ENCODE peak calls at places on chromosomes 2 and 18, in seven cellular contexts. Z is mucosa of descending colon, G is sigmoid colon, I is Peyer's patch, D is IMR-90, F is PC-3, L is hepatocyte. V is an unnamed sample. For H3K9me3, the result is how much of the 10 kb centered on the place peaks cover.

GRCh38 chr18:69082497-69082896 is 284.6 kb downstream of the CCDC102B start:
- DNase-seq in D (no peak), Z (no peak), I (no peak), F (no peak), L (no peak), G (no peak), V (no peak)

GRCh38 chr18:8469793-8470192 is 139.4 kb upstream of the RAB12 start:
- DNase-seq in I (no peak), D (peak), F (no peak), L (no peak), Z (no peak), G (no peak), V (no peak)

GRCh38 chr18:58093311-58093790 is 49.3 kb downstream of the NEDD4L start:
- DNase-seq in Z (no peak), F (peak), D (no peak), I (no peak), G (no peak), L (no peak), V (no peak)

GRCh38 chr18:23580677-23581367 is 5.5 kb downstream of the NPC1 start:
- DNase-seq in I (no peak), L (no peak), D (peak), G (no peak), F (no peak), Z (peak), V (no peak)

GRCh38 chr2:156532989-156533388 is 96.8 kb downstream of the GPD2 start:
- DNase-seq in I (no peak), Z (no peak), L (no peak), G (no peak), D (no peak), F (no peak), V (no peak)

GRCh38 chr2:6052577-6052976 is 360.4 kb downstream of the SOX11 start:
- DNase-seq in L (no peak), I (no peak), Z (no peak), F (no peak), G (no peak), D (no peak), V (no peak)

GRCh38 chr2:219452361-219453317 is 18.0 kb downstream of the SPEG start:
- DNase-seq in F (peak), G (peak), D (peak), L (peak), Z (no peak), I (no peak), V (peak)

GRCh38 chr2:8310557-8311455 is 371.1 kb upstream of the ID2 start:
- DNase-seq in L (no peak), D (no peak), G (no peak), I (no peak), Z (no peak), F (no peak), V (peak)

GRCh38 chr2:191691016-191691725 is 13.2 kb downstream of the NABP1 start:
- DNase-seq in I (peak), Z (no peak), D (peak), G (no peak), L (peak), F (peak), V (no peak)

GRCh38 chr2:127984551-127984950 is 43.3 kb downstream of the SAP130 start:
- DNase-seq in G (no peak), L (no peak), I (no peak), Z (no peak), D (peak), F (no peak), V (no peak)

GRCh38 chr2:8586397-8587051 is 95.3 kb upstream of the ID2 start:
- DNase-seq in L (no peak), Z (peak), G (no peak), I (no peak), F (no peak), D (no peak), V (peak)

GRCh38 chr18:13537022-13537780 is 189.2 kb downstream of the FAM210A start:
- DNase-seq in F (no peak), Z (no peak), I (no peak), L (no peak), D (no peak), G (no peak), V (no peak)

GRCh38 chr2:16201876-16202642 is 261.7 kb downstream of the MYCN start:
- DNase-seq in F (no peak), L (no peak), Z (peak), I (no peak), G (no peak), D (no peak), V (no peak)

GRCh38 chr2:10410716-10411437 is 37.2 kb downstream of the ODC1 start:
- DNase-seq in G (no peak), D (no peak), F (no peak), I (no peak), L (no peak), Z (no peak), V (no peak)

GRCh38 chr2:208064220-208064951 is 39.1 kb upstream of the PLEKHM3 start:
- DNase-seq in D (peak), L (no peak), Z (no peak), G (no peak), I (no peak), F (peak), V (no peak)

GRCh38 chr18:77271720-77272481 is 22.3 kb downstream of the GALR1 start:
- DNase-seq in L (no peak), D (peak), G (no peak), Z (no peak), I (no peak), F (no peak), V (no peak)

GRCh38 chr2:128261245-128262128 is 57.2 kb downstream of the HS6ST1 start:
- DNase-seq in I (no peak), D (no peak), L (no peak), G (no peak), Z (no peak), F (no peak), V (peak)

GRCh38 chr2:235141411-235142128 is 189.8 kb downstream of the SH3BP4 start:
- DNase-seq in L (peak), D (no peak), G (no peak), I (no peak), F (no peak), Z (no peak), V (no peak)

GRCh38 chr18:12328179-12328823 is 20.3 kb downstream of the TUBB6 start:
- DNase-seq in Z (no peak), L (no peak), F (no peak), D (no peak), I (no peak), G (peak), V (no peak)

GRCh38 chr2:65231892-65232477 is 4.4 kb downstream of the ACTR2 start:
- DNase-seq in G (no peak), Z (no peak), F (no peak), L (no peak), I (no peak), D (peak), V (no peak)

GRCh38 chr18:38250981-38251380 is 685.4 kb upstream of the CELF4 start:
- DNase-seq in Z (no peak), F (no peak), L (no peak), G (no peak), D (no peak), I (no peak), V (no peak)

GRCh38 chr2:110674620-110675555 is 3.0 kb downstream of the BUB1 start:
- DNase-seq in Z (no peak), F (peak), D (peak), L (peak), I (peak), G (no peak), V (no peak)

GRCh38 chr2:27591745-27592144 is 8.9 kb downstream of the ZNF512 start:
- DNase-seq in I (no peak), Z (no peak), F (no peak), G (no peak), D (peak), L (no peak), V (no peak)

DNA sequence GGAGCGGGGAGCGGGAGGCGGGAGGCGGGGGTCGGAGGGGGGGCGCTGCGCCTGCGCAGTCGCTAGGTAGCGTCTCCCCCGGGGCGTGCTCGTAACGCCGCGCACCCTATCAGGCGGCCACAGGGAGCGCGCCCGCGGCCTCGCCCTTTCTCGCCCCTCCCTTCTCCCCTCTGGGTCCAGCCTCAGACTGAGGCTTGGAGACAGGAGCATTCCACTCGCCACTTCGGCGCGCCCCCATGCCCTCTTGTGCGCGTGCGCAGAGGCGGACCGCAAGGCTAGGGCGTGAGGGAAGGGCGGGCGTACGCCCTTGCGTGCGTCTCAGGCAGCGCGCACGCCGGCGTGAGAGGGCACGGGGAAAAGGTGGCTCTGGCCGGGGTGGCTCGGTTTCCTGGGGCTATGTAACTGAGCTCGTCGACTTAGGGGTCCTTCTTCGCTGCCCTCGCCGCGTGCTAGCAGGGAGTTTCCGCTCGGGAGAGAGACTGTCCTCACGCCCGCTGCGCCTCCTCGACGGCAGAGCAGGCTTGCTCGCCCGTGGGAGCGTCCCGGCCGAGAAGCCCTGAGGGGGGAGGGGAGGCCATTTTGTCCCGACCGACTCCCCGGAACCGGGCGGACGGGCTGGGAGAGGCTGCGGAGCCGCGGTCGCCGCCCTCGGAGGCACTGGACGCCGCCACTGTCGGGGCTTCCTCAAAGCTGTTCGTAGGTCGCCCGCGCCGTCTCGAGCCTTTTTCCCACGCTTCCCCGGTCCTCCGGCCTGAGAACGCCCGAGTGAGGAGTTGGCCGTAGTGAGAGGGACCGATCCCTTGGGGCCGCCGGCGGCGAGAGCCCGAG is at the start of gene RAB10:
- DNase-seq in Z (peak), D (peak), G (peak), L (peak), F (peak), I (peak), V (peak)
- TF ChIP-seq CTCF in Z (no peak), D (no peak), G (no peak), L (no peak), F (no peak), I (no peak), V (peak)

GRCh38 chr2:230982528-230982927 is 13.4 kb upstream of the SPATA3 start:
- DNase-seq in F (no peak), I (no peak), D (no peak), L (no peak), Z (no peak), G (peak), V (no peak)

GRCh38 chr2:230987137-230988020 is 8.5 kb upstream of the SPATA3 start:
- DNase-seq in Z (peak), L (peak), F (peak), I (peak), D (peak), G (peak), V (peak)

GRCh38 chr2:230983566-230983965 is 12.4 kb upstream of the SPATA3 start:
- DNase-seq in D (no peak), F (no peak), I (no peak), G (no peak), Z (no peak), L (no peak), V (no peak)

GRCh38 chr2:230986520-230987136 is 9.3 kb upstream of the SPATA3 start:
- DNase-seq in L (no peak), F (no peak), D (no peak), Z (no peak), G (no peak), I (no peak), V (no peak)

GRCh38 chr2:230985519-230986231 is 10.2 kb upstream of the SPATA3 start:
- DNase-seq in L (no peak), I (no peak), Z (no peak), D (no peak), G (peak), F (no peak), V (no peak)
- H3K4me3 ChIP-seq in L (no peak), I (no peak), Z (no peak), D (no peak), G (no peak), F (no peak), V (no peak)

GRCh38 chr2:13921245-13921644 is 711.3 kb upstream of the LRATD1 start:
- DNase-seq in I (no peak), F (no peak), Z (no peak), D (no peak), G (no peak), L (no peak), V (no peak)

GRCh38 chr2:13919981-13920382 is 712.5 kb upstream of the LRATD1 start:
- DNase-seq in G (no peak), L (no peak), D (no peak), F (peak), Z (no peak), I (no peak), V (no peak)

GRCh38 chr2:13923823-13924222 is 708.7 kb upstream of the LRATD1 start:
- DNase-seq in F (no peak), Z (no peak), I (no peak), L (no peak), G (no peak), D (no peak), V (no peak)
- H3K9me3 ChIP-seq in F (under half), Z (under half), I (under half), L (under half), G (under half), D (under half), V (under half)

DNA sequence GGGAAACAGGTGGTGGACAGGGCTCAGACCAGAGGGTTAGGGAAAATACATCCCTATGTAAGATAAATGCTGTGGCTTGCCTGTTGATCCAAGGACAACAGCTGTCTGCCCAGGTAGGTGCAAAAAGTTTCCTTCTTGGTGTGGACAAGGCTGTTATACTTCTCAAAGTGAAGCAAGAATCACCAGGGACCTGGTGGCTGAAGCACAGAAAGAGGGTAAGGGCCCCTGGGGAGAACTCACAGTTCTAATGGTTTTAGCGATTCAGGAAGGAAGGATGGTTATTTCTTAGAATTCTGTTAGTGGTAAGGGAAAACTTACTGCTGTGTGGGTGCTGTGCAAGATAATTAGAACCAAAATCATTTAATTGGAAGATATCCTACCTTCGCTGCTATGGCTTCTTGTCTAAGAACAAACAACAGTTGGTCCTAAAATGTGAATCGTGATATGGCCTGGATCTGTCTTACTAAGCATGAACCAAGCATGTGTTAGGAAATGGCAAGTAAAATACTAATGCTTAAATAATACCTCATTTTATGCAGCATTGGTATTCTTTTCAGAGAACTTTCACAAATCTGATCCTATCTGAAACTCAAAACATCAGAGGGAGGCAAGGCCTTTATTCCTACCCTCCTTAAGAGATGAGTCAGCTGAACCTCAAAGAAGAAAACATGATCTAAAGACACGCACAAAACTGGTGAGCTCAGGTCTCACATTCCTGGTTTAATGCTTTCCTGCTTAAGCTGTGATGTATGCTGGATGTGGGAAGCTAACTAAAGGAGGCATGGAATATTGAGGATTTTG is 159.2 kb upstream of the THUMPD2 start:
- DNase-seq in D (peak), L (no peak), G (no peak), Z (no peak), F (peak), I (no peak), V (no peak)
- TF ChIP-seq CTCF in D (no peak), L (no peak), G (no peak), Z (no peak), F (no peak), I (no peak), V (no peak)